ENCODE peak calls at places on chromosome 4, in seven cellular contexts. U, O, J, H, M, L and W are unnamed samples.

GRCh38 chr4:56414135-56414675 is 21.2 kb downstream of the PPAT start:
- DNase-seq in U (peak), O (no peak), J (peak), H (no peak), M (peak), L (peak), W (no peak)

GRCh38 chr4:36006226-36006625 is 238.1 kb downstream of the ARAP2 start:
- DNase-seq in U (peak), O (no peak), J (peak), H (no peak), M (no peak), L (peak), W (no peak)

GRCh38 chr4:103934178-103934789 is 214.5 kb upstream of the TACR3 start:
- DNase-seq in U (peak), O (no peak), J (peak), H (no peak), M (peak), L (peak), W (peak)

GRCh38 chr4:6680372-6681034 is 13.2 kb upstream of the S100P start:
- DNase-seq in U (no peak), O (peak), J (no peak), H (peak), M (peak), L (no peak), W (no peak)

GRCh38 chr4:818106-818921 is 7.6 kb downstream of the CPLX1 start:
- DNase-seq in U (no peak), O (no peak), J (no peak), H (no peak), M (no peak), L (no peak), W (no peak)

GRCh38 chr4:48546336-48546735 is 56.3 kb downstream of the ZAR1 start:
- DNase-seq in U (peak), O (no peak), J (peak), H (no peak), M (peak), L (peak), W (peak)

GRCh38 chr4:173386751-173387150 is 12.2 kb downstream of the SCRG1 start:
- DNase-seq in U (no peak), O (no peak), J (no peak), H (no peak), M (no peak), L (no peak), W (no peak)

GRCh38 chr4:176837176-176837915 is 44.6 kb upstream of the VEGFC start:
- DNase-seq in U (peak), O (no peak), J (no peak), H (no peak), M (no peak), L (peak), W (no peak)

GRCh38 chr4:41058426-41058825 is 155.9 kb downstream of the APBB2 start:
- DNase-seq in U (no peak), O (no peak), J (peak), H (no peak), M (no peak), L (peak), W (no peak)

GRCh38 chr4:121237069-121237399 is 72.9 kb upstream of the TNIP3 start:
- DNase-seq in U (no peak), O (no peak), J (no peak), H (no peak), M (no peak), L (no peak), W (no peak)

GRCh38 chr4:186166852-186167512 is 24.4 kb upstream of the CYP4V2 start:
- DNase-seq in U (no peak), O (no peak), J (no peak), H (no peak), M (no peak), L (no peak), W (no peak)

GRCh38 chr4:54930226-54930625 is 195.2 kb downstream of the KDR start:
- DNase-seq in U (no peak), O (no peak), J (peak), H (no peak), M (no peak), L (peak), W (no peak)

GRCh38 chr4:99887837-99888236 is 6.4 kb downstream of the LAMTOR3 start:
- DNase-seq in U (peak), O (no peak), J (peak), H (no peak), M (peak), L (peak), W (no peak)

GRCh38 chr4:88660446-88661294 is 37.0 kb downstream of the NAP1L5 start:
- DNase-seq in U (peak), O (no peak), J (peak), H (no peak), M (no peak), L (no peak), W (no peak)
- H2BK120ac ChIP-seq in U (no peak), O (no peak), J (peak), H (no peak), M (no peak), L (no peak), W (no peak)

GRCh38 chr4:189740873-189741272 is 199.8 kb upstream of the FRG1 start:
- DNase-seq in U (no peak), O (no peak), J (no peak), H (no peak), M (no peak), L (no peak), W (no peak)
- H3K9ac ChIP-seq in U (no peak), O (no peak), J (no peak), H (no peak), M (no peak), L (no peak), W (no peak)

GRCh38 chr4:169594560-169595195 is 17.7 kb downstream of the NEK1 start:
- DNase-seq in U (no peak), O (no peak), J (no peak), H (no peak), M (no peak), L (no peak), W (no peak)
- H2BK120ac ChIP-seq in U (no peak), O (no peak), J (no peak), H (no peak), M (no peak), L (no peak), W (no peak)

GRCh38 chr4:2750719-2751605 is 5.2 kb downstream of the TNIP2 start:
- DNase-seq in U (peak), O (no peak), J (no peak), H (no peak), M (no peak), L (no peak), W (no peak)
- H3K9ac ChIP-seq in U (no peak), O (no peak), J (no peak), H (no peak), M (no peak), L (no peak), W (no peak)

GRCh38 chr4:52234539-52235174 is 183.6 kb downstream of the SPATA18 start:
- DNase-seq in U (peak), O (no peak), J (peak), H (no peak), M (peak), L (peak), W (peak)
- H2BK120ac ChIP-seq in U (no peak), O (no peak), J (no peak), H (no peak), M (no peak), L (no peak), W (no peak)